ENCODE peak calls at places on chromosomes 11 and 22, in eight cellular contexts. One of them, this sample, is unnamed.

GRCh38 chr11:11261629-11262028 is 91.4 kb downstream of the CSNK2A3 start:
- DNase-seq in heart left ventricle: no peak
- DNase-seq in brain microvascular endothelial cell: no peak
- DNase-seq in astrocyte: no peak
- DNase-seq in stomach: no peak
- DNase-seq in BJ: no peak
- DNase-seq in colonic mucosa: no peak
- DNase-seq in right lobe of liver: no peak
- DNase-seq in this sample: no peak

GRCh38 chr11:134229131-134229790 is 4.8 kb downstream of the VPS26B start:
- DNase-seq in heart left ventricle: no peak
- DNase-seq in brain microvascular endothelial cell: no peak
- DNase-seq in astrocyte: no peak
- DNase-seq in stomach: no peak
- DNase-seq in BJ: no peak
- DNase-seq in colonic mucosa: no peak
- DNase-seq in right lobe of liver: no peak
- DNase-seq in this sample: peak; percentile 25

GRCh38 chr22:48711669-48712068 is 1116.0 kb downstream of the BRD1 start:
- DNase-seq in heart left ventricle: no peak
- DNase-seq in brain microvascular endothelial cell: no peak
- DNase-seq in astrocyte: no peak
- DNase-seq in stomach: no peak
- DNase-seq in BJ: no peak
- DNase-seq in colonic mucosa: no peak
- DNase-seq in right lobe of liver: no peak
- DNase-seq in this sample: no peak

GRCh38 chr22:23752090-23752691 is 1.3 kb upstream of the ZNF70 start:
- DNase-seq in heart left ventricle: no peak
- DNase-seq in brain microvascular endothelial cell: no peak
- DNase-seq in astrocyte: no peak
- DNase-seq in stomach: no peak
- DNase-seq in BJ: no peak
- DNase-seq in colonic mucosa: no peak
- DNase-seq in right lobe of liver: no peak
- DNase-seq in this sample: no peak

GRCh38 chr11:2916892-2917645 is 12.2 kb downstream of the PHLDA2 start:
- DNase-seq in heart left ventricle: no peak
- DNase-seq in brain microvascular endothelial cell: no peak
- DNase-seq in astrocyte: no peak
- DNase-seq in stomach: no peak
- DNase-seq in BJ: no peak
- DNase-seq in colonic mucosa: no peak
- DNase-seq in right lobe of liver: no peak
- DNase-seq in this sample: no peak

GRCh38 chr22:42655693-42656092 is 6.5 kb upstream of the CYB5R3 start:
- DNase-seq in heart left ventricle: no peak
- DNase-seq in brain microvascular endothelial cell: no peak
- DNase-seq in astrocyte: no peak
- DNase-seq in stomach: no peak
- DNase-seq in BJ: no peak
- DNase-seq in colonic mucosa: no peak
- DNase-seq in right lobe of liver: no peak
- DNase-seq in this sample: no peak

GRCh38 chr11:84902445-84902844 is 724.7 kb downstream of the DLG2 start:
- DNase-seq in heart left ventricle: peak; percentile 19
- DNase-seq in brain microvascular endothelial cell: no peak
- DNase-seq in astrocyte: no peak
- DNase-seq in stomach: no peak
- DNase-seq in BJ: no peak
- DNase-seq in colonic mucosa: no peak
- DNase-seq in right lobe of liver: no peak
- DNase-seq in this sample: no peak

GRCh38 chr11:45877221-45877620 is 8.2 kb upstream of the MAPK8IP1 start:
- DNase-seq in heart left ventricle: no peak
- DNase-seq in brain microvascular endothelial cell: no peak
- DNase-seq in astrocyte: no peak
- DNase-seq in stomach: no peak
- DNase-seq in BJ: no peak
- DNase-seq in colonic mucosa: no peak
- DNase-seq in right lobe of liver: no peak
- DNase-seq in this sample: no peak

GRCh38 chr11:35927730-35928129 is 16.1 kb upstream of the LDLRAD3 start:
- DNase-seq in heart left ventricle: no peak
- DNase-seq in brain microvascular endothelial cell: peak; percentile 5
- DNase-seq in astrocyte: peak; percentile 51
- DNase-seq in stomach: peak; percentile 46
- DNase-seq in BJ: no peak
- DNase-seq in colonic mucosa: peak; percentile 21
- DNase-seq in right lobe of liver: peak; percentile 85
- DNase-seq in this sample: peak; percentile 97

GRCh38 chr11:119117004-119117706 is 4.2 kb upstream of the HINFP start:
- DNase-seq in heart left ventricle: no peak
- DNase-seq in brain microvascular endothelial cell: no peak
- DNase-seq in astrocyte: no peak
- DNase-seq in stomach: no peak
- DNase-seq in BJ: no peak
- DNase-seq in colonic mucosa: no peak
- DNase-seq in right lobe of liver: no peak
- DNase-seq in this sample: no peak

GRCh38 chr22:47059701-47060161 is 297.3 kb downstream of the TBC1D22A start:
- DNase-seq in heart left ventricle: no peak
- DNase-seq in brain microvascular endothelial cell: no peak
- DNase-seq in astrocyte: no peak
- DNase-seq in stomach: no peak
- DNase-seq in BJ: no peak
- DNase-seq in colonic mucosa: no peak
- DNase-seq in right lobe of liver: no peak
- DNase-seq in this sample: no peak

GRCh38 chr11:59901306-59901705 is 22.7 kb downstream of the OOSP3 start:
- DNase-seq in heart left ventricle: no peak
- DNase-seq in brain microvascular endothelial cell: peak; percentile 95
- DNase-seq in astrocyte: peak; percentile 22
- DNase-seq in stomach: no peak
- DNase-seq in BJ: no peak
- DNase-seq in colonic mucosa: peak; percentile 22
- DNase-seq in right lobe of liver: no peak
- DNase-seq in this sample: peak; percentile 94

GRCh38 chr11:74470526-74470925 is 3.2 kb upstream of the KCNE3 start:
- DNase-seq in heart left ventricle: no peak
- DNase-seq in brain microvascular endothelial cell: no peak
- DNase-seq in astrocyte: no peak
- DNase-seq in stomach: no peak
- DNase-seq in BJ: no peak
- DNase-seq in colonic mucosa: no peak
- DNase-seq in right lobe of liver: no peak
- DNase-seq in this sample: no peak

GRCh38 chr22:38656256-38657148 is at the start of the genes CBY1 and FAM227A:
- DNase-seq in heart left ventricle: peak; percentile 89
- DNase-seq in brain microvascular endothelial cell: peak; percentile 83
- DNase-seq in astrocyte: peak; percentile 77
- DNase-seq in stomach: peak; percentile 92
- DNase-seq in BJ: no peak
- DNase-seq in colonic mucosa: peak; percentile 91
- DNase-seq in right lobe of liver: peak; percentile 89
- DNase-seq in this sample: peak; percentile 72

GRCh38 chr11:77101043-77101537 is 1.6 kb upstream of the OMP start:
- DNase-seq in heart left ventricle: no peak
- DNase-seq in brain microvascular endothelial cell: no peak
- DNase-seq in astrocyte: no peak
- DNase-seq in stomach: no peak
- DNase-seq in BJ: no peak
- DNase-seq in colonic mucosa: no peak
- DNase-seq in right lobe of liver: no peak
- DNase-seq in this sample: peak; percentile 17

GRCh38 chr11:120928506-120929062 is 95.3 kb upstream of the TBCEL start:
- DNase-seq in heart left ventricle: no peak
- DNase-seq in brain microvascular endothelial cell: no peak
- DNase-seq in astrocyte: no peak
- DNase-seq in stomach: no peak
- DNase-seq in BJ: no peak
- DNase-seq in colonic mucosa: no peak
- DNase-seq in right lobe of liver: no peak
- DNase-seq in this sample: no peak

GRCh38 chr11:120929664-120930154 is 94.2 kb upstream of the TBCEL start:
- DNase-seq in heart left ventricle: no peak
- DNase-seq in brain microvascular endothelial cell: no peak
- DNase-seq in astrocyte: peak; percentile 12
- DNase-seq in stomach: peak; percentile 36
- DNase-seq in BJ: no peak
- DNase-seq in colonic mucosa: peak; percentile 38
- DNase-seq in right lobe of liver: peak; percentile 42
- DNase-seq in this sample: peak; percentile 25

GRCh38 chr11:120931057-120931779 is 92.7 kb upstream of the TBCEL start:
- DNase-seq in heart left ventricle: no peak
- DNase-seq in brain microvascular endothelial cell: no peak
- DNase-seq in astrocyte: no peak
- DNase-seq in stomach: no peak
- DNase-seq in BJ: no peak
- DNase-seq in colonic mucosa: no peak
- DNase-seq in right lobe of liver: peak; percentile 30
- DNase-seq in this sample: no peak

GRCh38 chr11:120925944-120926343 is 98.0 kb upstream of the TBCEL start:
- DNase-seq in heart left ventricle: no peak
- DNase-seq in brain microvascular endothelial cell: no peak
- DNase-seq in astrocyte: no peak
- DNase-seq in stomach: no peak
- DNase-seq in BJ: no peak
- DNase-seq in colonic mucosa: no peak
- DNase-seq in right lobe of liver: no peak
- DNase-seq in this sample: no peak

DNA sequence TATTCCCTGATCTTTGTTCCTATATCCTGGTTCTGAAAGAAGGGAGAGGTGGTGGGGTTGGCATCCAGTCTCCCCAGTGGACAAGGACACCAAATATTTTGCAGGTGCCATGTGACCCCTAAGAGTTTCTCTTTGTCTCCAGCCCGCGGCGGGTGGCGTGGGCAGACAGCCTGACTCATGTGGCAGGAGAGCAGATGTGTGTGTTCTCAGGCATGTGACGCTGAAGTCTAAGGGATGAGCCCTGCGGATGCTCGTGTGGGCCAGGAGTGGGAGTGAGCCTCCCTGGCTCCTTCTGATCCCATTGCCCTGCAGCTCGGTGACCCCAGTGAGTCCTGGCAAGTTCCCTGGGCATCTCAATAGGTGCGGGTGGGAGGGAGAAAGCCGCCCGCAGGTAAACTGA is 94.8 kb upstream of the TBCEL start:
- DNase-seq in heart left ventricle: no peak
- DNase-seq in brain microvascular endothelial cell: no peak
- DNase-seq in astrocyte: peak; percentile 41
- DNase-seq in stomach: no peak
- DNase-seq in BJ: no peak
- DNase-seq in colonic mucosa: no peak
- DNase-seq in right lobe of liver: no peak
- DNase-seq in this sample: no peak
- TF ChIP-seq CTCF in heart left ventricle: no peak
- TF ChIP-seq CTCF in brain microvascular endothelial cell: no peak
- TF ChIP-seq CTCF in astrocyte: no peak
- TF ChIP-seq CTCF in stomach: no peak
- TF ChIP-seq CTCF in BJ: no peak
- TF ChIP-seq CTCF in colonic mucosa: no peak
- TF ChIP-seq CTCF in right lobe of liver: no peak
- TF ChIP-seq CTCF in this sample: no peak

GRCh38 chr11:125609545-125609944 is 15.4 kb upstream of the CHEK1 start:
- DNase-seq in heart left ventricle: no peak
- DNase-seq in brain microvascular endothelial cell: no peak
- DNase-seq in astrocyte: no peak
- DNase-seq in stomach: no peak
- DNase-seq in BJ: no peak
- DNase-seq in colonic mucosa: no peak
- DNase-seq in right lobe of liver: no peak
- DNase-seq in this sample: no peak
- H3K36me3 ChIP-seq in heart left ventricle: peaks cover 100% of the 10 kb centered on the region
- H3K36me3 ChIP-seq in brain microvascular endothelial cell: peaks cover 74% of the 10 kb centered on the region
- H3K36me3 ChIP-seq in astrocyte: peaks cover 81% of the 10 kb centered on the region
- H3K36me3 ChIP-seq in stomach: peaks cover 86% of the 10 kb centered on the region
- H3K36me3 ChIP-seq in BJ: peaks cover 30% of the 10 kb centered on the region
- H3K36me3 ChIP-seq in colonic mucosa: peaks cover 39% of the 10 kb centered on the region
- H3K36me3 ChIP-seq in right lobe of liver: peaks cover 79% of the 10 kb centered on the region
- H3K36me3 ChIP-seq in this sample: peaks cover 41% of the 10 kb centered on the region

DNA sequence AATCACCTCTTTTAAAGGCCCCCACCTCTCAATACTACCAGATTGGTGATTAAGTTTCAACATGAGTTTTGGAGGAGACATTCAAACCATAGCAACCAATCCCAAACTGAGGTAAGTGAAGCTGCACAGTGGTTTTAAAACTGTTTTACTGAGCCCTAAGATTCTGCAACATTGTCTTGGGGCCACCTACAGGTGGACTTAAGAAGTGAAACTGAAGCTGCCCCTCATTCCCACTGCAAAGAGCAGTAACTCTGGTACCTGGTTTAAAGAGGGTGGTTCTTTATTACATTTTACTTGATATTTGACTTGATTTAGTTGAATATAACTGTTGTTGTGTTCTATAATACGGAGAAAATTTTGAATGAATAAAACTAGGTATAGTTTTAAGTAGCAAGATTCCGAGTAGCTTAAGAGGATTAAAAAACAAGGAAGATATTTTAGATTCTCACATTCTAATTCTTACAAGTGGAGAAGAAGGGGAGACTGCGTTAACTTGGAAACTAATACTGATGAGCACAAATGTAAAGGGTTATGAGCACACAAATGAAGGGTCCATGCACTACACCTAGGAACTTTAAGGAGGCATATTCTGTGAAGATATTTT is 26.7 kb downstream of the SYT9 start:
- DNase-seq in heart left ventricle: no peak
- DNase-seq in brain microvascular endothelial cell: peak; percentile 40
- DNase-seq in astrocyte: no peak
- DNase-seq in stomach: no peak
- DNase-seq in BJ: no peak
- DNase-seq in colonic mucosa: no peak
- DNase-seq in right lobe of liver: no peak
- DNase-seq in this sample: peak; percentile 44
- TF ChIP-seq CTCF in heart left ventricle: peak; percentile 13
- TF ChIP-seq CTCF in brain microvascular endothelial cell: peak; percentile 79
- TF ChIP-seq CTCF in astrocyte: peak; percentile 55
- TF ChIP-seq CTCF in stomach: peak; percentile 36
- TF ChIP-seq CTCF in BJ: peak; percentile 77
- TF ChIP-seq CTCF in colonic mucosa: peak; percentile 43
- TF ChIP-seq CTCF in right lobe of liver: peak; percentile 76
- TF ChIP-seq CTCF in this sample: peak; percentile 64

DNA sequence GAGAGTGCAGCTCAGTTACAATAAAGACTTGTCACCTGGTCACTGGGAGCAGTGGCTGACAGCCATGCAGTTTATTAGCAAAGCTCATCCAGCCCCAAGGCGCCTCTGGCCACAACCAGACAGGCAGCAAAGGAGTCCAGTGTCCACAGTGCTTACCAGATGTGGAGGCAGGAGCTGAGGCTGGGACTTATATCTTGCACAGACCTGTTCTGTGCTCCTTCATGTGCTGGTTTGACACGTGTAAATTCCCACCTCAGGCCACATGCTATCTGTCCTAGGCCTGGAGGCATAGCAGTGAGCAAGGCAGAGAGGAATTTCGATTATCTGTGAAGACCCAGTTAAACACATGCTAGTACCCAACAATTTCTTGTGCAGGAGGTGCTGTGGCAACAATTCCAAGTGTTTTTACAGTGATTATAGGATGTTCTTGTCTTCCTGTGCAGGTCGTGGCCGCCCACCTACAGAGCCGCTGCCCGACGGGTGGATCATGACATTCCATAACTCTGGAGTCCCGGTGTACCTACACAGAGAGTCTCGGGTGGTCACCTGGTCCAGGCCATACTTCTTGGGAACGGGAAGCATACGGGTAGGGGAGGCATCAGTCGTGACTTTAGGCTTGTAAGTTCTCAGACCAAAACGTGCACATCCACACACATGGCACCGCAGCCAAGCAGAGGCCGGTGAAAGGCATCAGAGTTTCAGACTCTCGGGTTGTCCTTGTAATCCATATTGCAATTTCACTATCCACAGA is 9.4 kb downstream of the DGCR8 start:
- DNase-seq in heart left ventricle: no peak
- DNase-seq in brain microvascular endothelial cell: no peak
- DNase-seq in astrocyte: no peak
- DNase-seq in stomach: no peak
- DNase-seq in BJ: no peak
- DNase-seq in colonic mucosa: no peak
- DNase-seq in right lobe of liver: no peak
- DNase-seq in this sample: no peak
- H3K36me3 ChIP-seq in heart left ventricle: peaks cover 88% of the 10 kb centered on the region
- H3K36me3 ChIP-seq in brain microvascular endothelial cell: peaks cover 86% of the 10 kb centered on the region
- H3K36me3 ChIP-seq in astrocyte: peaks cover 68% of the 10 kb centered on the region
- H3K36me3 ChIP-seq in stomach: peaks cover 85% of the 10 kb centered on the region
- H3K36me3 ChIP-seq in BJ: peaks cover 59% of the 10 kb centered on the region
- H3K36me3 ChIP-seq in colonic mucosa: peaks cover 29% of the 10 kb centered on the region
- H3K36me3 ChIP-seq in right lobe of liver: peaks cover 56% of the 10 kb centered on the region
- H3K36me3 ChIP-seq in this sample: peaks cover 60% of the 10 kb centered on the region

This sample was measured in bronchial epithelial cell.